ENCODE peak calls at places on chromosome 14, in five cellular contexts. One of them, this sample, is unnamed.

GRCh38 chr14:77004711-77005460 is 23.6 kb downstream of the IRF2BPL start:
- DNase-seq in CD4-positive, CD25-positive, alpha-beta regulatory T cell: no peak
- DNase-seq in left ventricle myocardium inferior: no peak
- DNase-seq in neural progenitor cell: no peak
- DNase-seq in A549: no peak
- DNase-seq in this sample: no peak

GRCh38 chr14:89186850-89187376 is 230.1 kb downstream of the FOXN3 start:
- DNase-seq in A549: no peak
- DNase-seq in left ventricle myocardium inferior: no peak
- DNase-seq in neural progenitor cell: no peak
- DNase-seq in CD4-positive, CD25-positive, alpha-beta regulatory T cell: no peak
- DNase-seq in this sample: no peak

GRCh38 chr14:42629553-42629952 is 1022.9 kb downstream of the LRFN5 start:
- DNase-seq in left ventricle myocardium inferior: no peak
- DNase-seq in CD4-positive, CD25-positive, alpha-beta regulatory T cell: no peak
- DNase-seq in A549: no peak
- DNase-seq in neural progenitor cell: peak
- DNase-seq in this sample: no peak

GRCh38 chr14:90615444-90616095 is 200.7 kb downstream of the TTC7B start:
- DNase-seq in A549: no peak
- DNase-seq in CD4-positive, CD25-positive, alpha-beta regulatory T cell: no peak
- DNase-seq in left ventricle myocardium inferior: no peak
- DNase-seq in neural progenitor cell: peak
- DNase-seq in this sample: no peak

GRCh38 chr14:102500190-102500661 is 9.3 kb downstream of the ANKRD9 start:
- DNase-seq in left ventricle myocardium inferior: peak
- DNase-seq in neural progenitor cell: no peak
- DNase-seq in A549: no peak
- DNase-seq in CD4-positive, CD25-positive, alpha-beta regulatory T cell: no peak
- DNase-seq in this sample: no peak

GRCh38 chr14:71672596-71672995 is 259.6 kb upstream of the RGS6 start:
- DNase-seq in neural progenitor cell: no peak
- DNase-seq in left ventricle myocardium inferior: no peak
- DNase-seq in A549: no peak
- DNase-seq in CD4-positive, CD25-positive, alpha-beta regulatory T cell: no peak
- DNase-seq in this sample: no peak

GRCh38 chr14:74978416-74978947 is 23.1 kb upstream of the PGF start:
- DNase-seq in A549: no peak
- DNase-seq in CD4-positive, CD25-positive, alpha-beta regulatory T cell: no peak
- DNase-seq in neural progenitor cell: peak
- DNase-seq in left ventricle myocardium inferior: no peak
- DNase-seq in this sample: no peak

GRCh38 chr14:54257424-54257823 is 139.4 kb upstream of the CDKN3 start:
- DNase-seq in CD4-positive, CD25-positive, alpha-beta regulatory T cell: no peak
- DNase-seq in A549: no peak
- DNase-seq in left ventricle myocardium inferior: no peak
- DNase-seq in neural progenitor cell: peak
- DNase-seq in this sample: no peak

GRCh38 chr14:92207012-92207927 is 85.5 kb downstream of the CPSF2 start:
- DNase-seq in left ventricle myocardium inferior: no peak
- DNase-seq in A549: no peak
- DNase-seq in CD4-positive, CD25-positive, alpha-beta regulatory T cell: no peak
- DNase-seq in neural progenitor cell: peak
- DNase-seq in this sample: no peak

GRCh38 chr14:75736845-75737485 is 75.9 kb downstream of the TTLL5 start:
- DNase-seq in neural progenitor cell: no peak
- DNase-seq in CD4-positive, CD25-positive, alpha-beta regulatory T cell: no peak
- DNase-seq in A549: no peak
- DNase-seq in left ventricle myocardium inferior: no peak
- DNase-seq in this sample: no peak

GRCh38 chr14:59130472-59130871 is 58.0 kb upstream of the DAAM1 start:
- DNase-seq in neural progenitor cell: peak
- DNase-seq in A549: no peak
- DNase-seq in CD4-positive, CD25-positive, alpha-beta regulatory T cell: no peak
- DNase-seq in left ventricle myocardium inferior: no peak
- DNase-seq in this sample: no peak

GRCh38 chr14:88286309-88286708 is 36.8 kb downstream of the KCNK10 start:
- DNase-seq in A549: no peak
- DNase-seq in CD4-positive, CD25-positive, alpha-beta regulatory T cell: no peak
- DNase-seq in left ventricle myocardium inferior: no peak
- DNase-seq in neural progenitor cell: no peak
- DNase-seq in this sample: no peak

GRCh38 chr14:68145036-68145435 is 325.5 kb downstream of the RAD51B start:
- DNase-seq in neural progenitor cell: no peak
- DNase-seq in A549: no peak
- DNase-seq in left ventricle myocardium inferior: no peak
- DNase-seq in CD4-positive, CD25-positive, alpha-beta regulatory T cell: no peak
- DNase-seq in this sample: no peak

GRCh38 chr14:105065280-105066228 is at the start of gene GPR132:
- DNase-seq in neural progenitor cell: no peak
- DNase-seq in A549: no peak
- DNase-seq in left ventricle myocardium inferior: peak
- DNase-seq in CD4-positive, CD25-positive, alpha-beta regulatory T cell: peak
- DNase-seq in this sample: peak
- H3K4me3 ChIP-seq in neural progenitor cell: no peak
- H3K4me3 ChIP-seq in A549: no peak
- H3K4me3 ChIP-seq in left ventricle myocardium inferior: peak
- H3K4me3 ChIP-seq in CD4-positive, CD25-positive, alpha-beta regulatory T cell: peak
- H3K4me3 ChIP-seq in this sample: peak

GRCh38 chr14:83885748-83886382 is 1644.1 kb upstream of the FLRT2 start:
- DNase-seq in neural progenitor cell: no peak
- DNase-seq in CD4-positive, CD25-positive, alpha-beta regulatory T cell: no peak
- DNase-seq in A549: no peak
- DNase-seq in left ventricle myocardium inferior: no peak
- DNase-seq in this sample: no peak
- H3K4me3 ChIP-seq in neural progenitor cell: no peak
- H3K4me3 ChIP-seq in CD4-positive, CD25-positive, alpha-beta regulatory T cell: no peak
- H3K4me3 ChIP-seq in A549: no peak
- H3K4me3 ChIP-seq in left ventricle myocardium inferior: no peak
- H3K4me3 ChIP-seq in this sample: no peak

DNA sequence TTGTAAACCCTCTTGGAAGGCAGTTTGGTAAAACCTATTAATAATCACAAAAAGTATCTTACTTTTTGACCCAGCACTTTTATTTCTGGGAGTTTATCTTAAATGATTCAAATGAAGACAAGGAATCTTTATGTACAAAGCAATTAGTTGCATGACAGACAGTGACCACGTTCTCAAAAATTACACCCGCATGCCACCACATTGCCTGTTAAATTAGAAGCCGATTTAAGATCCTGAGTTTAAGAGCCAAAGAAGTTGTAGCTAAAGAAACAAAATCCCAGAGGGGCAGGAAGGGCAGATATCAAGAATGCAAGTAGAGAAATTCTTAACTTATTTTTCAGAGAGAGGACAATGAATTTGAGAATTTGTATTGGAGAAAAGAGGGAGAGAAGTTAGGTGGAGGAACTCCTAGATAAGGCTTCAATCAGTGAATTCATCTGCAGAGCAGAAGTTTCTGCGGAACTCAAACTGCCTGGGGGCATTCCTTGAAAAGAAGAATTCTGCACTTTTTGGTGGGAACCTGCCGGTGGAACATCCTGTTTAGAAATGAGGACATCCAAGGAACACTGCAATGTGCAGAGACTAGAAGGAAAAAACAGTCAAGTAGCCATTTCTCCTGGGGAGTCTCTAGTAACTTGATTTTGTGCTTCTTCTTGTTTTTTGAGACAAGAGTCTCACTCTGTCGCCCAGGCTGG is 1.1 kb upstream of the RIOX1 start:
- DNase-seq in CD4-positive, CD25-positive, alpha-beta regulatory T cell: no peak
- DNase-seq in neural progenitor cell: no peak
- DNase-seq in left ventricle myocardium inferior: no peak
- DNase-seq in A549: no peak
- DNase-seq in this sample: no peak
- H3K4me3 ChIP-seq in CD4-positive, CD25-positive, alpha-beta regulatory T cell: no peak
- H3K4me3 ChIP-seq in neural progenitor cell: no peak
- H3K4me3 ChIP-seq in left ventricle myocardium inferior: no peak
- H3K4me3 ChIP-seq in A549: peak
- H3K4me3 ChIP-seq in this sample: peak

DNA sequence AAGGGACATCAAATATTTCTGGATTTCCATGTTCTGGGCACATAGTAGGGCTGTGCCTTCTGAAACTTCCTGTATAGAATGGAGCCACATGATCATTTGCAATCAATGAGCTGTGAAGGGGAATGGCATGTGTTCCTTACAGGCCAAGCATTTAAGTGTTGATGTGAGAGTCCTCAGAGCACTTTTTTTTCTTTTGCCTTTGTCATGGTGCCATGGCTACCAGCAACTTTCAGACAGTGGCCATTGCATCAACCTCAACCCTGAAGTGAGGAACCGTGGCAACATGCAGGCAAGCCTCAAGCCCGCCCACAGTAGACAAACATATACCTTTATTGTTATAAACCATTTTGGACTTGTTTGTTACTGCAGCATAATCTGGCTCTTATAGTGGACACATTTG is 948.1 kb downstream of the NRXN3 start:
- DNase-seq in CD4-positive, CD25-positive, alpha-beta regulatory T cell: no peak
- DNase-seq in A549: no peak
- DNase-seq in neural progenitor cell: no peak
- DNase-seq in left ventricle myocardium inferior: no peak
- DNase-seq in this sample: no peak
- H3K4me3 ChIP-seq in CD4-positive, CD25-positive, alpha-beta regulatory T cell: no peak
- H3K4me3 ChIP-seq in A549: no peak
- H3K4me3 ChIP-seq in neural progenitor cell: no peak
- H3K4me3 ChIP-seq in left ventricle myocardium inferior: no peak
- H3K4me3 ChIP-seq in this sample: no peak

GRCh38 chr14:94175403-94176146 is 1.5 kb downstream of the PPP4R4 start:
- DNase-seq in left ventricle myocardium inferior: no peak
- DNase-seq in CD4-positive, CD25-positive, alpha-beta regulatory T cell: no peak
- DNase-seq in neural progenitor cell: no peak
- DNase-seq in A549: no peak
- DNase-seq in this sample: no peak
- H3K4me3 ChIP-seq in left ventricle myocardium inferior: peak
- H3K4me3 ChIP-seq in CD4-positive, CD25-positive, alpha-beta regulatory T cell: no peak
- H3K4me3 ChIP-seq in neural progenitor cell: peak
- H3K4me3 ChIP-seq in A549: no peak
- H3K4me3 ChIP-seq in this sample: peak

DNA sequence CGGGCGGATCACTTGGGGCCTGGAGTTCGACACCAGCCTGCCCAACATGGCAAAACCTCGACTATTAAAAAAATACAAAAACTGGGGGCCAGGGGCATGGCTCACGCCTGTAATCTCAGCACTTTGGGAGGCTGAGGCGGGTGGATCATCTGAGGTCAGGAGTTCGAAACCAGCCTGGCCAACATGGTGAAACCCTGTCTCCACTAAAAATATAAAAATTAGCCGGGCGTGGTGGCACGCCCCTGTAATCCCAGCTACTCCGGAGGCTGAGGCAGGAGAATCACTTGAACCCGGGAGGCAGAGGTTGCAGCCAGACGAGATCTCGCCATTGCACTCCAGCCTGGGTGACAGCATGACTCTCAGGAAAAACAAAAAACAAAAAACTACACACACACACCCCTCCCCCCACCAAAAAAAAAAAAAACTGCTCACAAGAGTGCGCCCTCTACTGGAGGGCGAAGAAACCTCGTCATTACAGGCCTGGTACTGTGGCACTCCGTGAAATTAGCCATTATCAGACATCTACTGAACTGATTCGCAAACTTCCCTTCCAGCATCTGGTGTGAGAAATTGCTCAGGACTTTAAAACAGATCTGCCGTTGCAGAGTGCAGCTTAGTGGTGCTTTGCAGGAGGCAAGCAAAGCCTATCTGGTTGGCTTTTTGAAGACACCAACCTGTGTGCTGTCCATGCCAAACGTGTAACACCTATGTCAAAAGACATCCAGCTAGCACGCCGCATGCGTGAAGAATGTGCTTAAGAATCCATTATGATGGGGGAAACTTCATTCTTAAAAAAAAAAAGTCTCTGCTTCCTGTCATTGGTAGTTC is 7.7 kb downstream of the PPP1R3E start:
- DNase-seq in A549: no peak
- DNase-seq in left ventricle myocardium inferior: no peak
- DNase-seq in CD4-positive, CD25-positive, alpha-beta regulatory T cell: peak
- DNase-seq in neural progenitor cell: peak
- DNase-seq in this sample: peak
- H3K4me3 ChIP-seq in A549: peak
- H3K4me3 ChIP-seq in left ventricle myocardium inferior: peak
- H3K4me3 ChIP-seq in CD4-positive, CD25-positive, alpha-beta regulatory T cell: no peak
- H3K4me3 ChIP-seq in neural progenitor cell: no peak
- H3K4me3 ChIP-seq in this sample: no peak

DNA sequence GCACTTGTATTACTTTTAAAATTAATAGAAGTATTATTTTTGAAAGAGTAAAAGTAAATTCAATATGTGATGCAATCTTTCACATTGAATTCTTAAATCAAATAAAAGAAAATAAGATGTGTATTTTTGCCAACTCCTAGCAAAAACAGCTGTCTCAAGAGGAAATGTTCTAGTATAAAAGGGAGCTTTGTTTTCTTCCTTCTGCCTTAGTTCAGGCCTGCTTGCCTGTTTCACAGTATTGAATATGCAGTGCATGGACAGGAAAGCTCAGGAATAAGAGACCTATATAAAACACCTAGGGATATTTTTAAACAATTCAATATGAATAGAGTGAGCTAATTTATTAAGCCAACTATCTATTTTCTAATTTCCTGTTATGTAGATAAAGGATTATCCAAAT is 294.8 kb upstream of the G2E3 start:
- DNase-seq in A549: no peak
- DNase-seq in CD4-positive, CD25-positive, alpha-beta regulatory T cell: no peak
- DNase-seq in left ventricle myocardium inferior: no peak
- DNase-seq in neural progenitor cell: no peak
- DNase-seq in this sample: no peak
- H3K4me3 ChIP-seq in A549: no peak
- H3K4me3 ChIP-seq in CD4-positive, CD25-positive, alpha-beta regulatory T cell: no peak
- H3K4me3 ChIP-seq in left ventricle myocardium inferior: no peak
- H3K4me3 ChIP-seq in neural progenitor cell: no peak
- H3K4me3 ChIP-seq in this sample: no peak

DNA sequence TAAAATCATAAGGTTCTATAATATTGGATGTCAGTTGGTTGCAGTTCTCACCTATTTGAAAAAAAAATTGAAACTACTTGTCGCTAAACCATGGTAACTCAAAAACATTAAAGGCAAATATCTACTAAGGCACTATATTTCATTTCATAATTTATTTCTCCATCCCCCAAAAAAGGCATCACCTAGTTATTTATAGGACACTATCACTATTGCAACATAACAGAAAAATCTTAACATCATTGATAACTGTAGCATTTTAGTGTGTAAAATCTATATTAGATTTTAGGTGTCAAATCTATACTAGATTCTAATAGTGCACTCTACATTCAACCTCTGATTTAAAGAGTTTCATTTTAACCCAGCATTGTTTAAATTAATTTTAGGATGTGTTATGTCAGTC is 1.7 kb downstream of the SPTSSA start:
- DNase-seq in A549: no peak
- DNase-seq in neural progenitor cell: no peak
- DNase-seq in CD4-positive, CD25-positive, alpha-beta regulatory T cell: no peak
- DNase-seq in left ventricle myocardium inferior: no peak
- DNase-seq in this sample: no peak
- H3K4me3 ChIP-seq in A549: peak
- H3K4me3 ChIP-seq in neural progenitor cell: peak
- H3K4me3 ChIP-seq in CD4-positive, CD25-positive, alpha-beta regulatory T cell: peak
- H3K4me3 ChIP-seq in left ventricle myocardium inferior: peak
- H3K4me3 ChIP-seq in this sample: no peak

This sample was measured in stomach.